ENCODE peak calls at places on chromosomes 2 and 18, in ten cellular contexts. H, O, G, D, U, C, E, L, B and X are unnamed samples.
A peak's percentile ranks its signal among the peaks of the same experiment; 100 is the strongest.

GRCh38 chr18:12968619-12969018 is 20.8 kb downstream of the SEH1L start:
- DNase-seq in H (no peak), O (no peak), G (no peak), D (no peak), U (no peak), C (no peak), E (no peak), L (no peak), B (no peak), X (no peak)

GRCh38 chr2:223418800-223419199 is 183.4 kb downstream of the SCG2 start:
- DNase-seq in H (no peak), O (no peak), G (no peak), D (no peak), U (no peak), C (no peak), E (no peak), L (no peak), B (no peak), X (no peak)

GRCh38 chr2:240558229-240558885 is 569 bp upstream of the ANKMY1 start:
- DNase-seq in H (no peak), O (no peak), G (no peak), D (no peak), U (no peak), C (no peak), E (no peak), L (no peak), B (no peak), X (no peak)

GRCh38 chr2:58131191-58132011 is 84.8 kb downstream of the VRK2 start:
- DNase-seq in H (no peak), O (no peak), G (no peak), D (peak; percentile 63), U (no peak), C (no peak), E (peak; percentile 32), L (peak; percentile 31), B (no peak), X (no peak)

GRCh38 chr2:206201075-206201848 is 41.6 kb downstream of the EEF1B2 start:
- DNase-seq in H (no peak), O (no peak), G (no peak), D (no peak), U (no peak), C (no peak), E (no peak), L (no peak), B (no peak), X (no peak)

GRCh38 chr2:151106805-151107490 is 154.7 kb downstream of the RBM43 start:
- DNase-seq in H (no peak), O (no peak), G (no peak), D (no peak), U (no peak), C (no peak), E (no peak), L (no peak), B (no peak), X (no peak)

GRCh38 chr2:212465456-212465855 is 73.1 kb downstream of the ERBB4 start:
- DNase-seq in H (no peak), O (no peak), G (no peak), D (no peak), U (no peak), C (no peak), E (no peak), L (no peak), B (no peak), X (no peak)

GRCh38 chr18:68840554-68841263 is 42.8 kb downstream of the CCDC102B start:
- DNase-seq in H (no peak), O (peak; percentile 82), G (peak; percentile 48), D (peak; percentile 97), U (peak; percentile 59), C (peak; percentile 38), E (no peak), L (no peak), B (no peak), X (peak; percentile 79)

GRCh38 chr2:57141269-57141668 is 905.3 kb upstream of the VRK2 start:
- DNase-seq in H (no peak), O (no peak), G (no peak), D (no peak), U (no peak), C (peak; percentile 39), E (no peak), L (no peak), B (no peak), X (peak; percentile 17)

GRCh38 chr18:76099931-76100457 is 395.0 kb downstream of the ZNF516 start:
- DNase-seq in H (no peak), O (no peak), G (no peak), D (no peak), U (no peak), C (no peak), E (no peak), L (no peak), B (no peak), X (no peak)

GRCh38 chr2:216221806-216222205 is 112.7 kb downstream of the XRCC5 start:
- DNase-seq in H (no peak), O (no peak), G (no peak), D (peak; percentile 61), U (peak; percentile 48), C (no peak), E (no peak), L (no peak), B (no peak), X (peak; percentile 12)

GRCh38 chr18:22429564-22429963 is 11.8 kb upstream of the CTAGE1 start:
- DNase-seq in H (no peak), O (no peak), G (no peak), D (no peak), U (no peak), C (no peak), E (no peak), L (no peak), B (no peak), X (no peak)

GRCh38 chr2:231666171-231667095 is 41.9 kb upstream of the PTMA start:
- DNase-seq in H (no peak), O (no peak), G (peak; percentile 95), D (peak; percentile 91), U (peak; percentile 95), C (peak; percentile 74), E (no peak), L (no peak), B (no peak), X (peak; percentile 94)

GRCh38 chr2:101464841-101465240 is 10.1 kb downstream of the RFX8 start:
- DNase-seq in H (no peak), O (no peak), G (no peak), D (peak; percentile 66), U (no peak), C (no peak), E (no peak), L (no peak), B (no peak), X (no peak)

GRCh38 chr2:191478754-191479679 is 198.9 kb upstream of the NABP1 start:
- DNase-seq in H (no peak), O (peak; percentile 40), G (no peak), D (peak; percentile 39), U (peak; percentile 63), C (no peak), E (peak; percentile 39), L (peak; percentile 91), B (no peak), X (no peak)

GRCh38 chr2:184394642-184395041 is 203.7 kb upstream of the ZNF804A start:
- DNase-seq in H (no peak), O (no peak), G (no peak), D (no peak), U (no peak), C (no peak), E (no peak), L (no peak), B (no peak), X (no peak)

GRCh38 chr2:88283886-88284511 is 113.9 kb downstream of the THNSL2 start:
- DNase-seq in H (no peak), O (no peak), G (no peak), D (no peak), U (no peak), C (no peak), E (no peak), L (no peak), B (no peak), X (no peak)

GRCh38 chr2:197455428-197455827 is 2.1 kb downstream of the COQ10B start:
- DNase-seq in H (no peak), O (no peak), G (no peak), D (no peak), U (no peak), C (no peak), E (no peak), L (no peak), B (no peak), X (no peak)

GRCh38 chr2:240916571-240917008 is 10.5 kb downstream of the CROCC2 start:
- DNase-seq in H (no peak), O (no peak), G (no peak), D (peak; percentile 84), U (peak; percentile 97), C (no peak), E (peak; percentile 78), L (no peak), B (no peak), X (peak; percentile 23)

GRCh38 chr2:12797815-12798214 is 81.1 kb downstream of the TRIB2 start:
- DNase-seq in H (no peak), O (peak; percentile 89), G (peak; percentile 58), D (peak; percentile 44), U (peak; percentile 20), C (peak; percentile 63), E (no peak), L (no peak), B (no peak), X (no peak)

GRCh38 chr2:62410015-62410453 is 96.0 kb downstream of the TMEM17 start:
- DNase-seq in H (no peak), O (no peak), G (peak; percentile 56), D (no peak), U (no peak), C (peak; percentile 3), E (no peak), L (no peak), B (no peak), X (peak; percentile 34)

GRCh38 chr18:5466256-5466655 is 77.5 kb downstream of the EPB41L3 start:
- DNase-seq in H (no peak), O (no peak), G (peak; percentile 95), D (no peak), U (no peak), C (peak; percentile 32), E (no peak), L (no peak), B (no peak), X (peak; percentile 78)

GRCh38 chr2:34229998-34230397 is 630.9 kb upstream of the FAM98A start:
- DNase-seq in H (no peak), O (no peak), G (no peak), D (no peak), U (no peak), C (no peak), E (no peak), L (no peak), B (no peak), X (no peak)

GRCh38 chr18:32018331-32019250 is at the start of gene RNF125:
- DNase-seq in H (peak; percentile 93), O (no peak), G (peak; percentile 98), D (peak; percentile 68), U (peak; percentile 84), C (peak; percentile 74), E (peak; percentile 91), L (peak; percentile 73), B (peak; percentile 81), X (peak; percentile 70)

GRCh38 chr2:98912221-98912851 is 23.7 kb downstream of the CRACDL start:
- DNase-seq in H (no peak), O (peak; percentile 76), G (no peak), D (peak; percentile 89), U (peak; percentile 93), C (no peak), E (no peak), L (no peak), B (no peak), X (no peak)

GRCh38 chr2:24026233-24026632 is 16.3 kb downstream of the MFSD2B start:
- DNase-seq in H (no peak), O (no peak), G (no peak), D (no peak), U (no peak), C (no peak), E (no peak), L (no peak), B (no peak), X (no peak)

GRCh38 chr2:215811409-215812355 is 201.7 kb downstream of the MREG start:
- DNase-seq in H (no peak), O (no peak), G (peak; percentile 89), D (no peak), U (no peak), C (peak; percentile 65), E (no peak), L (no peak), B (no peak), X (no peak)

GRCh38 chr2:217954971-217955740 is 47.6 kb downstream of the TNS1 start:
- DNase-seq in H (no peak), O (no peak), G (no peak), D (no peak), U (no peak), C (no peak), E (no peak), L (no peak), B (no peak), X (no peak)